ENCODE peak calls at places on chromosomes 12 and 14, in seven cellular contexts. One of them, this sample, is unnamed.

GRCh38 chr14:103123128-103123633 is at the start of gene TNFAIP2:
- DNase-seq in Caco-2: no peak
- DNase-seq in fibroblast of lung: no peak
- DNase-seq in left ventricle myocardium inferior: peak
- DNase-seq in upper lobe of right lung: peak
- DNase-seq in stomach: no peak
- DNase-seq in foreskin fibroblast: no peak
- DNase-seq in this sample: no peak

GRCh38 chr12:52645120-52645761 is 6.8 kb downstream of the KRT2 start:
- DNase-seq in Caco-2: no peak
- DNase-seq in fibroblast of lung: no peak
- DNase-seq in left ventricle myocardium inferior: no peak
- DNase-seq in upper lobe of right lung: no peak
- DNase-seq in stomach: no peak
- DNase-seq in foreskin fibroblast: no peak
- DNase-seq in this sample: no peak

GRCh38 chr14:99073401-99073800 is 198.6 kb downstream of the BCL11B start:
- DNase-seq in Caco-2: no peak
- DNase-seq in fibroblast of lung: no peak
- DNase-seq in left ventricle myocardium inferior: no peak
- DNase-seq in upper lobe of right lung: no peak
- DNase-seq in stomach: no peak
- DNase-seq in foreskin fibroblast: no peak
- DNase-seq in this sample: no peak

GRCh38 chr14:103558071-103558882 is 4.2 kb downstream of the BAG5 start:
- DNase-seq in Caco-2: no peak
- DNase-seq in fibroblast of lung: peak
- DNase-seq in left ventricle myocardium inferior: peak
- DNase-seq in upper lobe of right lung: no peak
- DNase-seq in stomach: no peak
- DNase-seq in foreskin fibroblast: peak
- DNase-seq in this sample: peak

GRCh38 chr12:19003987-19004619 is 125.4 kb upstream of the PLEKHA5 start:
- DNase-seq in Caco-2: no peak
- DNase-seq in fibroblast of lung: no peak
- DNase-seq in left ventricle myocardium inferior: no peak
- DNase-seq in upper lobe of right lung: no peak
- DNase-seq in stomach: no peak
- DNase-seq in foreskin fibroblast: no peak
- DNase-seq in this sample: no peak

GRCh38 chr12:11564984-11565651 is 84.4 kb upstream of the ETV6 start:
- DNase-seq in Caco-2: no peak
- DNase-seq in fibroblast of lung: no peak
- DNase-seq in left ventricle myocardium inferior: no peak
- DNase-seq in upper lobe of right lung: no peak
- DNase-seq in stomach: no peak
- DNase-seq in foreskin fibroblast: no peak
- DNase-seq in this sample: no peak

GRCh38 chr12:2227360-2227759 is 174.6 kb downstream of the CACNA1C start:
- DNase-seq in Caco-2: no peak
- DNase-seq in fibroblast of lung: no peak
- DNase-seq in left ventricle myocardium inferior: no peak
- DNase-seq in upper lobe of right lung: no peak
- DNase-seq in stomach: no peak
- DNase-seq in foreskin fibroblast: no peak
- DNase-seq in this sample: no peak

GRCh38 chr12:47238665-47239064 is 158.9 kb upstream of the AMIGO2 start:
- DNase-seq in Caco-2: no peak
- DNase-seq in fibroblast of lung: peak
- DNase-seq in left ventricle myocardium inferior: no peak
- DNase-seq in upper lobe of right lung: no peak
- DNase-seq in stomach: no peak
- DNase-seq in foreskin fibroblast: no peak
- DNase-seq in this sample: no peak

DNA sequence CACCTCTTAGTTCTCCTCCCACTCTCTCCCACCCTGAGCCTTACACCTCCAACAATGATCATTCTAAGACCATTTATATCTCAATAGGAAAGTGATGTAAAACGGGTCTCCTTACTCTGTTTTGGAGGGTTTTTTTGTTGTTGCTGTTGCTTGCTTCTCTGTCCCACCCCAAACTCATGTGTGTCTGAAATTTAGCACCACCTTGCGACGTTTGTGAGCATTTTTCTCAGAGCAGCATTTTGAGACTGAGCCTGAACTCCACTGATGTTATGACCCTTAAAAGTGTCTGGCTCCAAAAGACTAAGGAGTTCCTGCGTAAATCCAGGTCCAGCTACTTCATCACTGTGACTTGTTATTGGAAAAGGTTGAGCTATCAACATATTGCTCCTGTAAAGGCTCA is 155.0 kb downstream of the DAD1 start:
- DNase-seq in Caco-2: no peak
- DNase-seq in fibroblast of lung: no peak
- DNase-seq in left ventricle myocardium inferior: no peak
- DNase-seq in upper lobe of right lung: no peak
- DNase-seq in stomach: no peak
- DNase-seq in foreskin fibroblast: no peak
- DNase-seq in this sample: no peak
- TF ChIP-seq CTCF in Caco-2: peak
- TF ChIP-seq CTCF in fibroblast of lung: no peak
- TF ChIP-seq CTCF in left ventricle myocardium inferior: no peak
- TF ChIP-seq CTCF in upper lobe of right lung: no peak
- TF ChIP-seq CTCF in stomach: no peak
- TF ChIP-seq CTCF in foreskin fibroblast: no peak
- TF ChIP-seq CTCF in this sample: no peak

GRCh38 chr12:25434493-25434892 is 118.6 kb downstream of the LMNTD1 start:
- DNase-seq in Caco-2: no peak
- DNase-seq in fibroblast of lung: no peak
- DNase-seq in left ventricle myocardium inferior: no peak
- DNase-seq in upper lobe of right lung: no peak
- DNase-seq in stomach: no peak
- DNase-seq in foreskin fibroblast: no peak
- DNase-seq in this sample: no peak

GRCh38 chr12:25433581-25434325 is 119.3 kb downstream of the LMNTD1 start:
- DNase-seq in Caco-2: no peak
- DNase-seq in fibroblast of lung: peak
- DNase-seq in left ventricle myocardium inferior: no peak
- DNase-seq in upper lobe of right lung: no peak
- DNase-seq in stomach: no peak
- DNase-seq in foreskin fibroblast: peak
- DNase-seq in this sample: peak

GRCh38 chr12:25438638-25439037 is 114.4 kb downstream of the LMNTD1 start:
- DNase-seq in Caco-2: no peak
- DNase-seq in fibroblast of lung: peak
- DNase-seq in left ventricle myocardium inferior: no peak
- DNase-seq in upper lobe of right lung: no peak
- DNase-seq in stomach: no peak
- DNase-seq in foreskin fibroblast: peak
- DNase-seq in this sample: peak

GRCh38 chr12:25435431-25435830 is 117.7 kb downstream of the LMNTD1 start:
- DNase-seq in Caco-2: no peak
- DNase-seq in fibroblast of lung: no peak
- DNase-seq in left ventricle myocardium inferior: no peak
- DNase-seq in upper lobe of right lung: no peak
- DNase-seq in stomach: no peak
- DNase-seq in foreskin fibroblast: no peak
- DNase-seq in this sample: no peak

GRCh38 chr12:25436206-25436912 is 116.7 kb downstream of the LMNTD1 start:
- DNase-seq in Caco-2: no peak
- DNase-seq in fibroblast of lung: peak
- DNase-seq in left ventricle myocardium inferior: no peak
- DNase-seq in upper lobe of right lung: no peak
- DNase-seq in stomach: no peak
- DNase-seq in foreskin fibroblast: peak
- DNase-seq in this sample: peak
- H3K4me3 ChIP-seq in Caco-2: no peak
- H3K4me3 ChIP-seq in fibroblast of lung: peak
- H3K4me3 ChIP-seq in left ventricle myocardium inferior: peak
- H3K4me3 ChIP-seq in upper lobe of right lung: peak
- H3K4me3 ChIP-seq in stomach: peak
- H3K4me3 ChIP-seq in foreskin fibroblast: peak
- H3K4me3 ChIP-seq in this sample: no peak

DNA sequence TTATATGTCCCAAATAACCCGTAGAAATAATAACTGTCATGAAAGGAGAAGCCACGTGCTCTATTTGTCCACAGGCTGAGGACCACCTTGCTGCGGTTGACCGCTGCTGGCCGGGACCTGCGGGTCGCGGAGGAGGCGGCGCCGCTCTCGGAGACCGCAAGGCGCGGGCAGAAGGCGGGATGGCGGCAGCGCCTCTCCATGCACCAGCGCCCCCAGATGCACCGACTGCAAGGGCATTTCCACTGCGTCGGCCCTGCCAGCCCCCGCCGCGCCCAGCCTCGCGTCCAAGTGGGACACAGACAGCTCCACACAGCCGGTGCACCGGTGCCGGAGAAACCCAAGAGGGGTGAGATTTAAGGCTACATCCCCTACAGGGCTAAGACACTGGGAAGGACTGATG is 21.0 kb downstream of the RPGRIP1 start:
- DNase-seq in Caco-2: no peak
- DNase-seq in fibroblast of lung: no peak
- DNase-seq in left ventricle myocardium inferior: peak
- DNase-seq in upper lobe of right lung: peak
- DNase-seq in stomach: peak
- DNase-seq in foreskin fibroblast: no peak
- DNase-seq in this sample: no peak
- TF ChIP-seq CTCF in Caco-2: no peak
- TF ChIP-seq CTCF in fibroblast of lung: no peak
- TF ChIP-seq CTCF in left ventricle myocardium inferior: peak
- TF ChIP-seq CTCF in upper lobe of right lung: no peak
- TF ChIP-seq CTCF in stomach: no peak
- TF ChIP-seq CTCF in foreskin fibroblast: no peak
- TF ChIP-seq CTCF in this sample: no peak

DNA sequence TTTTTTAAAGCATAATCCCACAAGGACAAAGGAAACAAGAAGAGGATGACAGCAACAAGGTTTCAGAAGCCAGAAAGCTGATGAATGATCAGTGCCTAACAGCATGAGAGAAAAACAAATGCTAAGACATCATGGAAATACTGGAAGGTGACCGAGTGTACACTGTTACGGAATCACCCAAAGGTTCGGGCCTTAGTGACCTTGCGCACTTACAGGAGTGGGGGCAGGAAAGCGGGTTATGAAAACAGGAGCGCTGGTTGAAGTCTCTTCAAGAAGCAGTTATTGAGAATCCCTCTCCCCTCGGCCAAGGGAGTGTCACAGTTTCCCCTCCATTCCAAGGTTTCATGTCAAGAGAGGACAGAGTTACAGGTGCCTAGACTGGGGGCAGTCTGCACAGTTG is 42.6 kb downstream of the SLC25A47 start:
- DNase-seq in Caco-2: no peak
- DNase-seq in fibroblast of lung: no peak
- DNase-seq in left ventricle myocardium inferior: no peak
- DNase-seq in upper lobe of right lung: no peak
- DNase-seq in stomach: no peak
- DNase-seq in foreskin fibroblast: no peak
- DNase-seq in this sample: no peak
- H3K4me3 ChIP-seq in Caco-2: no peak
- H3K4me3 ChIP-seq in fibroblast of lung: no peak
- H3K4me3 ChIP-seq in left ventricle myocardium inferior: peak
- H3K4me3 ChIP-seq in upper lobe of right lung: no peak
- H3K4me3 ChIP-seq in stomach: no peak
- H3K4me3 ChIP-seq in foreskin fibroblast: no peak
- H3K4me3 ChIP-seq in this sample: no peak

GRCh38 chr12:116528067-116528466 is 31.1 kb upstream of the MAP1LC3B2 start:
- DNase-seq in Caco-2: no peak
- DNase-seq in fibroblast of lung: peak
- DNase-seq in left ventricle myocardium inferior: no peak
- DNase-seq in upper lobe of right lung: no peak
- DNase-seq in stomach: no peak
- DNase-seq in foreskin fibroblast: peak
- DNase-seq in this sample: peak

GRCh38 chr12:116528498-116528897 is 30.7 kb upstream of the MAP1LC3B2 start:
- DNase-seq in Caco-2: no peak
- DNase-seq in fibroblast of lung: no peak
- DNase-seq in left ventricle myocardium inferior: no peak
- DNase-seq in upper lobe of right lung: no peak
- DNase-seq in stomach: no peak
- DNase-seq in foreskin fibroblast: no peak
- DNase-seq in this sample: no peak

GRCh38 chr12:116524311-116524710 is 34.9 kb upstream of the MAP1LC3B2 start:
- DNase-seq in Caco-2: no peak
- DNase-seq in fibroblast of lung: no peak
- DNase-seq in left ventricle myocardium inferior: no peak
- DNase-seq in upper lobe of right lung: no peak
- DNase-seq in stomach: no peak
- DNase-seq in foreskin fibroblast: no peak
- DNase-seq in this sample: no peak

GRCh38 chr12:116525418-116526001 is 33.7 kb upstream of the MAP1LC3B2 start:
- DNase-seq in Caco-2: no peak
- DNase-seq in fibroblast of lung: peak
- DNase-seq in left ventricle myocardium inferior: peak
- DNase-seq in upper lobe of right lung: no peak
- DNase-seq in stomach: peak
- DNase-seq in foreskin fibroblast: peak
- DNase-seq in this sample: peak

DNA sequence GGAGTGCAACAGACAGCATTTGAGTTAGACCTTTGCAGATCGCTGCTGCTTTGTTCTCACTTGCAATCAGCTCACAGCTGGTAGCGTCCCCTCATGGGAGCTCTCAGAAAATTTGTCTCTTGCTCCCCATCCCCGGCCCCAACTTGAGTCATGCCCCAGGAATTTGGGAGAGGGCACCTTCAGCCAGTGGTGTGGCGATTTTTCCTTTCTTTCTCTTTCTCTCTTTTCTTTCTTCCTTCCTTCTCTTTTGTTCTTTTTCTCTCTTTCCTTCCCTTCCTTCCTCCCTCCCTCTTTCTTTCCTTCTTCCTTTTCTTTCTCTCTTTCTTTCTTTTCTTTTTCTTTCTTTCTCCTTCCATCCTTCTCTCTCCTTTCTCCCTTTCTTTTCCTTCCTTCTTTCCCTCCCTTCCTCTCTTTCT is 34.2 kb upstream of the MAP1LC3B2 start:
- DNase-seq in Caco-2: no peak
- DNase-seq in fibroblast of lung: peak
- DNase-seq in left ventricle myocardium inferior: no peak
- DNase-seq in upper lobe of right lung: no peak
- DNase-seq in stomach: no peak
- DNase-seq in foreskin fibroblast: no peak
- DNase-seq in this sample: no peak
- TF ChIP-seq CTCF in Caco-2: no peak
- TF ChIP-seq CTCF in fibroblast of lung: no peak
- TF ChIP-seq CTCF in left ventricle myocardium inferior: no peak
- TF ChIP-seq CTCF in upper lobe of right lung: no peak
- TF ChIP-seq CTCF in stomach: no peak
- TF ChIP-seq CTCF in foreskin fibroblast: no peak
- TF ChIP-seq CTCF in this sample: no peak